ENCODE peak calls at places on chromosomes 12 and 14, in seven cellular contexts. Z, M, J, H, F, X and A are unnamed samples.

GRCh38 chr14:93045965-93046695 is 69.6 kb downstream of the ITPK1 start:
- DNase-seq in Z (peak), M (no peak), J (no peak), H (no peak), F (no peak), X (no peak), A (peak)

GRCh38 chr14:29255692-29256091 is 489.1 kb downstream of the FOXG1 start:
- DNase-seq in Z (no peak), M (no peak), J (no peak), H (no peak), F (no peak), X (no peak), A (no peak)

GRCh38 chr14:97977711-97978261 is 1180.6 kb downstream of the VRK1 start:
- DNase-seq in Z (no peak), M (peak), J (no peak), H (peak), F (peak), X (no peak), A (peak)

GRCh38 chr12:108502922-108503321 is 12.2 kb upstream of the FICD start:
- DNase-seq in Z (no peak), M (no peak), J (no peak), H (no peak), F (no peak), X (no peak), A (no peak)

GRCh38 chr12:132563911-132564310 is 46.5 kb downstream of the LRCOL1 start:
- DNase-seq in Z (no peak), M (no peak), J (no peak), H (no peak), F (no peak), X (no peak), A (no peak)

GRCh38 chr12:6373022-6373787 is 2.2 kb downstream of the SCNN1A start:
- DNase-seq in Z (no peak), M (no peak), J (no peak), H (no peak), F (no peak), X (no peak), A (no peak)

GRCh38 chr12:113664224-113664681 is 192.6 kb upstream of the LHX5 start:
- DNase-seq in Z (no peak), M (no peak), J (no peak), H (peak), F (no peak), X (no peak), A (no peak)

GRCh38 chr12:72472350-72472749 is 200.2 kb downstream of the TRHDE start:
- DNase-seq in Z (no peak), M (no peak), J (no peak), H (no peak), F (no peak), X (no peak), A (no peak)

GRCh38 chr12:67451206-67451605 is 182.0 kb downstream of the CAND1 start:
- DNase-seq in Z (no peak), M (no peak), J (no peak), H (no peak), F (no peak), X (no peak), A (no peak)

GRCh38 chr12:13452955-13453570 is 256.5 kb downstream of the EMP1 start:
- DNase-seq in Z (no peak), M (no peak), J (no peak), H (no peak), F (no peak), X (no peak), A (no peak)

GRCh38 chr12:49331360-49332222 is 5.4 kb downstream of the C1QL4 start:
- DNase-seq in Z (peak), M (peak), J (peak), H (peak), F (no peak), X (peak), A (peak)